ENCODE peak calls at places on chromosomes 2 and 18, in eight cellular contexts. T, J, I, N, A, U, W and F are unnamed samples.

GRCh38 chr2:219002395-219003266 is 9.4 kb upstream of the CRYBA2 start:
- DNase-seq in A (peak), U (no peak), T (peak), I (peak), J (peak), N (peak), W (no peak), F (no peak)

GRCh38 chr2:101657787-101658186 is 39.7 kb upstream of the MAP4K4 start:
- DNase-seq in J (no peak), W (no peak), N (no peak), U (no peak), I (no peak), T (no peak), A (peak), F (no peak)

GRCh38 chr2:159030674-159031380 is 62.4 kb downstream of the TANC1 start:
- DNase-seq in I (peak), J (peak), W (peak), T (peak), U (no peak), A (peak), N (peak), F (no peak)

GRCh38 chr2:21331625-21332370 is 208.0 kb downstream of the TDRD15 start:
- DNase-seq in U (no peak), N (no peak), T (no peak), A (no peak), J (no peak), W (no peak), I (no peak), F (no peak)

GRCh38 chr2:187994464-187995331 is 297.0 kb upstream of the GULP1 start:
- DNase-seq in W (no peak), J (no peak), A (no peak), I (no peak), T (no peak), N (no peak), U (no peak), F (no peak)

GRCh38 chr2:20992201-20992711 is 51.6 kb downstream of the APOB start:
- DNase-seq in N (peak), J (no peak), U (no peak), I (no peak), W (peak), T (peak), A (no peak), F (no peak)

GRCh38 chr2:209768557-209768956 is 3.1 kb upstream of the UNC80 start:
- DNase-seq in J (no peak), W (no peak), N (no peak), A (no peak), U (no peak), I (no peak), T (no peak), F (no peak)

GRCh38 chr18:57748770-57749603 is 54.1 kb downstream of the ATP8B1 start:
- DNase-seq in A (no peak), W (no peak), I (no peak), U (peak), J (peak), N (peak), T (peak), F (no peak)

GRCh38 chr2:241017228-241017940 is 19.0 kb downstream of the SNED1 start:
- DNase-seq in T (no peak), A (no peak), N (no peak), J (peak), W (no peak), I (no peak), U (no peak), F (no peak)

GRCh38 chr2:72027426-72028161 is 120.1 kb downstream of the CYP26B1 start:
- DNase-seq in T (no peak), J (peak), U (no peak), A (no peak), N (peak), I (no peak), W (no peak), F (peak)

GRCh38 chr18:9196568-9196967 is 60.0 kb downstream of the ANKRD12 start:
- DNase-seq in J (no peak), N (no peak), W (no peak), T (no peak), I (no peak), A (no peak), U (no peak), F (no peak)

GRCh38 chr2:199148076-199148845 is 309.5 kb downstream of the SATB2 start:
- DNase-seq in W (no peak), J (no peak), A (no peak), U (no peak), N (peak), I (no peak), T (no peak), F (no peak)

GRCh38 chr2:101696272-101697123 is 1.0 kb upstream of the MAP4K4 start:
- DNase-seq in T (no peak), N (peak), U (no peak), A (no peak), J (peak), I (peak), W (peak), F (no peak)

GRCh38 chr2:102027036-102027702 is 35.4 kb downstream of the IL1R2 start:
- DNase-seq in T (no peak), N (no peak), J (no peak), A (no peak), W (peak), U (no peak), I (no peak), F (no peak)

GRCh38 chr2:190910341-190911136 is 29.9 kb downstream of the GLS start:
- DNase-seq in N (peak), T (no peak), W (no peak), J (no peak), A (no peak), I (no peak), U (no peak), F (no peak)

GRCh38 chr2:232556426-232556825 is 5.9 kb downstream of the EIF4E2 start:
- DNase-seq in T (no peak), A (no peak), J (no peak), W (no peak), I (no peak), N (no peak), U (no peak), F (no peak)

GRCh38 chr2:215711484-215712034 is 275.7 kb upstream of the FN1 start:
- DNase-seq in N (peak), J (no peak), I (no peak), W (no peak), T (peak), U (no peak), A (no peak), F (no peak)

GRCh38 chr18:47247833-47248609 is 3.4 kb downstream of the SKOR2 start:
- DNase-seq in I (no peak), W (no peak), J (no peak), U (no peak), T (no peak), A (peak), N (no peak), F (no peak)

GRCh38 chr2:203586696-203587095 is 51.6 kb upstream of the RAPH1 start:
- DNase-seq in T (peak), W (no peak), I (no peak), J (no peak), A (no peak), U (no peak), N (peak), F (no peak)

GRCh38 chr2:236988216-236988615 is 97.5 kb upstream of the COPS8 start:
- DNase-seq in A (no peak), J (no peak), W (no peak), T (no peak), I (no peak), U (no peak), N (no peak), F (no peak)

GRCh38 chr2:105934467-105934866 is 189.8 kb downstream of the NCK2 start:
- DNase-seq in I (no peak), W (no peak), A (no peak), T (no peak), J (no peak), U (no peak), N (no peak), F (no peak)

GRCh38 chr18:56962322-56962721 is 184.6 kb upstream of the BOD1L2 start:
- DNase-seq in A (no peak), T (no peak), W (no peak), U (no peak), I (no peak), J (no peak), N (no peak), F (no peak)

GRCh38 chr2:43293744-43294695 is 67.6 kb upstream of the ZFP36L2 start:
- DNase-seq in N (peak), J (no peak), W (peak), U (peak), A (no peak), T (peak), I (no peak), F (peak)

GRCh38 chr18:62420513-62421209 is 95.6 kb downstream of the TNFRSF11A start:
- DNase-seq in W (peak), J (peak), I (no peak), A (no peak), U (no peak), N (peak), T (peak), F (no peak)

GRCh38 chr2:187988348-187988747 is 303.3 kb upstream of the GULP1 start:
- DNase-seq in I (no peak), N (no peak), J (no peak), U (no peak), A (no peak), W (no peak), T (no peak), F (no peak)

GRCh38 chr2:240930096-240930630 is 24.0 kb downstream of the CROCC2 start:
- DNase-seq in U (no peak), W (no peak), A (no peak), I (no peak), N (no peak), T (no peak), J (peak), F (peak)

GRCh38 chr2:46451131-46451711 is 28.1 kb upstream of the TMEM247 start:
- DNase-seq in W (no peak), A (no peak), T (no peak), N (peak), J (no peak), U (no peak), I (peak), F (no peak)

GRCh38 chr18:76131738-76132137 is 363.3 kb downstream of the ZNF516 start:
- DNase-seq in J (no peak), U (peak), N (no peak), W (no peak), A (no peak), T (no peak), I (no peak), F (no peak)

GRCh38 chr2:54519841-54520459 is 63.8 kb downstream of the SPTBN1 start:
- DNase-seq in N (peak), W (no peak), I (no peak), U (no peak), T (no peak), A (no peak), J (no peak), F (no peak)

GRCh38 chr2:20646446-20646845 is 4.5 kb downstream of the HS1BP3 start:
- DNase-seq in N (no peak), I (no peak), A (no peak), W (no peak), J (no peak), U (no peak), T (no peak), F (no peak)

GRCh38 chr2:88959480-88960204 is 268.2 kb downstream of the RPIA start:
- DNase-seq in U (no peak), T (peak), A (no peak), N (peak), J (no peak), I (no peak), W (no peak), F (no peak)

GRCh38 chr2:28639836-28640235 is 111.8 kb upstream of the PPP1CB start:
- DNase-seq in U (no peak), I (no peak), N (peak), J (peak), W (peak), T (peak), A (no peak), F (peak)

GRCh38 chr18:47174545-47175116 is 1.5 kb downstream of the IER3IP1 start:
- DNase-seq in J (no peak), N (peak), I (no peak), A (no peak), U (no peak), T (peak), W (no peak), F (no peak)

GRCh38 chr2:33665039-33665438 is 65.9 kb upstream of the FAM98A start:
- DNase-seq in U (no peak), I (no peak), T (no peak), N (no peak), J (no peak), A (no peak), W (no peak), F (no peak)

GRCh38 chr2:236568068-236568921 is 1.3 kb upstream of the ACKR3 start:
- DNase-seq in I (peak), A (peak), U (no peak), W (peak), J (peak), T (no peak), N (no peak), F (peak)

GRCh38 chr18:13131241-13131640 is 87.3 kb upstream of the LDLRAD4 start:
- DNase-seq in T (no peak), I (no peak), U (no peak), J (no peak), N (no peak), W (no peak), A (no peak), F (no peak)
- H3K4me3 ChIP-seq in T (no peak), I (no peak), U (no peak), J (no peak), N (no peak), W (no peak), A (no peak), F (no peak)

GRCh38 chr2:73217160-73217559 is 3.1 kb downstream of the SMYD5 start:
- DNase-seq in A (no peak), J (no peak), T (no peak), W (no peak), I (no peak), U (no peak), N (no peak), F (no peak)
- H3K27ac ChIP-seq in A (no peak), J (no peak), T (no peak), W (no peak), I (peak), U (no peak), N (no peak), F (no peak)

DNA sequence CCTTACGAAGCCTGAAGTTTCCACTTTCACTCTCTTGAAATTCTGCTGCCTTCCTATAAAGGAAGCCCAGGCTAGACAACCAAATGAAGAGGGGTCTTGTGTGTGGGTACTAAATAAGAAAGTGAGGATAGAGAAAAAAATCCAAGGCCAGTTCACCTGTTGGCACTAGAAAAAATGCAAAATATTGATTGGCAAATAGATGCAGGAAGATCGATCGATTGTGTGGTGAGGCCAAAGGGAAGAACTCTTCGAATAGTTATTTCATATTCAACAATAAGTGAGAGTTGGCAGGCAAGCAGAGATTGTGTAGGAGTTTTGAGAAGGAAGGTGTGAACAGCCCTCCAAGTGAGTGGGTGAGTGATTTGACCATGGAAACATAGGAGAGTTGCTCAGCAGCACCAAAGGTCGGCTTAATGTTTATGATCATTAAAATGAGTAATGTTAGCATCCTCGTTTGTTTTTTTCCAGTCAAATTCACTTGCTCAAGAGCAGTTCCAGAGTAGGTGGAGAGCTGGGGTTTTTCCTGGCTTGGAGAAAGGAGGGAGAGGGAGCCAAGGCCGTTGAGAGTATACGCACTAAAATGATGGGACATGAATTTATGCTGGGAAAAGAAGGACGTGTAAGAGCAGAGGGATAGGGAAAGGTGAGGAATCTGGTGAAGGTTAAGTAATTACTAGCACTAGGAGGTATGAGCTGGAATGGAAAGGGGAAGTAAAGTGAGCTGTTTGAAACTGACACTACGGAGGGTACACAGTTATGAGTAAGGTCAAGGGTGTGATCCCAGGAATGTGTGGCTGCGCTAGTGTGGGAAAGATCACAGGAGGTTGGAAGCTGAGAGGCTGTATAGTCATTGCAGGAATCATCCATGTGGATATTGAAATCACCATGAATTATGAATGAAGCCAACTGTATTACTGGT is 1.1 kb upstream of the NAPG start:
- DNase-seq in N (peak), U (peak), A (no peak), W (peak), J (no peak), T (no peak), I (no peak), F (no peak)
- H3K4me3 ChIP-seq in N (peak), U (peak), A (no peak), W (peak), J (peak), T (no peak), I (peak), F (peak)

GRCh38 chr2:160252278-160252887 is 52.3 kb upstream of the ITGB6 start:
- DNase-seq in N (peak), T (peak), U (no peak), A (peak), I (no peak), J (no peak), W (no peak), F (no peak)

GRCh38 chr2:160251566-160251965 is 51.5 kb upstream of the ITGB6 start:
- DNase-seq in J (no peak), N (no peak), U (no peak), T (no peak), W (no peak), I (no peak), A (no peak), F (no peak)

GRCh38 chr2:160254363-160254762 is 54.3 kb upstream of the ITGB6 start:
- DNase-seq in N (no peak), T (peak), J (no peak), U (no peak), W (no peak), I (no peak), A (no peak), F (no peak)

GRCh38 chr2:160255401-160255800 is 55.3 kb upstream of the ITGB6 start:
- DNase-seq in J (no peak), N (no peak), T (no peak), A (no peak), U (no peak), I (no peak), W (no peak), F (no peak)

DNA sequence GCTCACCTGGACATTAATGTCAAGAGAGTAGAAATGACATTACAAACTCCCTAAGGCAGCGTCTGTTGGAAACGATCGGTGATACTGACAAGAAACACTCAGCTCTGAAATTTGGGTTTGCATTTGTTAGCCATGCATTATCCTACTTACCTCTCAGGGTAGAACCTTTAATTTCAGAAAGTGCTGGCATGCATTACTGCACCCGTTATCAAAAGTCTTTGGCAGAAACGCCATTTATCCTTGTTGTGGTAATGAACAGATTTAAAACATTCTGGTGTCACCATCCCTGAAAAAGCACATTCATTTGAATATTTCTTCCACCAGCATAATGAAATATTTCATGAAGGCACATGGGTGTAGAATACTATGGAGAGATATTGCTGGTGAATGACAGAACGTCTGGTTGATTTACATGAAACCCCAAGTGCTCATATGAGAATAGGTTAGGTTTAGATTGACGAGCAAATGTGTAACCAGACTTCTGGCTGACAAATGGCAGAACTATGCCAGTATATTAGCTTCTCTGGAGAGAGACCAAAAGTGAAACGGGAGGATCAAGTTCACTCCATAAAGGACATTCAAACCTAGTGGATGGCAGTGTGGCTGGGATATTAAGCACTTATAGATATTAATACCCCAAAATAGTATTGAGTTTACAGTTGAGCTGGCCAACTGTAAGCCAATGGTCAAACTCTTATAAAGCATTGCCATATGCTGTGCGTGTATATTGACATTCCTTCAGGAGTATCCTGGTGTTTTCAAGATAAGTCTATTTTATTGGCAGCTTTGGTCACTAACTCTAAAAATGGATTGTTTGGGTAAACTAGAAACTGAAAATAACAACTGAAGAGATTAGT is 53.6 kb upstream of the ITGB6 start:
- DNase-seq in N (peak), I (no peak), A (no peak), J (no peak), W (no peak), T (peak), U (no peak), F (no peak)
- H3K27ac ChIP-seq in N (no peak), I (peak), A (no peak), J (no peak), W (no peak), T (peak), U (no peak), F (no peak)

DNA sequence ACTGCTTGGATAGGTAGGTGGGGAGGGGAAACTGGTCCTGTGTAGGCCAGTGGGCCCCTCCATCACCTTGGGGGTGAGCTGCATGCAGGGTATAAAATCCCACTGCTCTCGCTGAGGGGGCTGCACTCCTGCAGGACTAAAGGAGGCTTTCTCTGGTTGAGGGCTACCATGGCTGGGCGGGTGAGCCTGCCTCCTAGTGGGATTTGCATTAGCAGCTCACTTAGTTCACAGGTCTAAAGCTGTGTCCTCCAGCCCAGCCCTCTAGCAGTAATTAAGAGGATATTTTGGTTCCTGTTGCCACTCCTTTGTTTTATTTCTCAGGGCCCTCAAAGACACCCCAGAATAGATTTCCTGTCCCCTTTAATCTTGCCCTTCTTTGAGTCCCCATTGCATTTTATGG is 24.6 kb downstream of the TMEM127 start:
- DNase-seq in A (peak), T (no peak), J (no peak), W (no peak), N (no peak), U (no peak), I (no peak), F (no peak)
- H3K4me3 ChIP-seq in A (no peak), T (no peak), J (no peak), W (no peak), N (no peak), U (no peak), I (peak), F (no peak)

DNA sequence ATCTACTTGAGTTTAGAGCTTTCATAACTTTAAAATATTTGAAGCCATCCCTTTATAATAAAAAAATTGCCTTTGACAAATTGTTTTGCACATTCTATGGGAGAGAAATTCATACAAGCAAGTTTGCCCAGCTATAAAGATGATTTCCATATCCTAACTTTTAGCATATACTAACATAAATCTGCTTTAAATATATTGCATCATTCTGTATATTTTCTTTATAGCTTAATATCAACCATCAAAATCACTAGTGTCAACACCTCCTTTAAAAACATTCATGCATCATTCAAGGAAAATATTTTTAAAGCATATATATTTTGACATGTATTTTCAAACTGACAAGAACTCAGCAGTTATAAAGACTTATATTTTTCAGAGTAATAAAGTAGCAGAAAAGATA is 49.9 kb downstream of the WDPCP start:
- DNase-seq in J (no peak), U (no peak), T (no peak), I (no peak), A (no peak), N (no peak), W (no peak), F (no peak)
- H3K27ac ChIP-seq in J (no peak), U (no peak), T (no peak), I (no peak), A (no peak), N (no peak), W (no peak), F (no peak)